ENCODE peak calls at places on chromosomes 11 and 22, in eight cellular contexts. D is hepatocyte; C is aorta; I is CD8-positive, alpha-beta T cell; O is heart right ventricle; P is upper lobe of left lung; Z is CD8-positive, alpha-beta memory T cell; Y is IMR-90. W is an unnamed sample.

GRCh38 chr22:18157714-18158028 is 7.7 kb downstream of the USP18 start:
- DNase-seq in D (no peak), Z (no peak), O (no peak), Y (no peak), P (no peak), C (no peak), I (no peak), W (no peak)

GRCh38 chr11:43955381-43956118 is 13.1 kb downstream of the C11orf96 start:
- DNase-seq in O (no peak), Y (peak; percentile 10), P (no peak), I (no peak), D (no peak), Z (no peak), C (no peak), W (no peak)

GRCh38 chr11:114195981-114196731 is 100.0 kb upstream of the NNMT start:
- DNase-seq in Y (no peak), P (no peak), O (no peak), I (no peak), C (no peak), D (peak; percentile 42), Z (no peak), W (no peak)

GRCh38 chr11:45886816-45887520 is 1.5 kb downstream of the MAPK8IP1 start:
- DNase-seq in C (no peak), O (no peak), Y (no peak), I (no peak), Z (no peak), D (no peak), P (no peak), W (no peak)

GRCh38 chr11:9170450-9170849 is 79.1 kb upstream of the SCUBE2 start:
- DNase-seq in D (peak; percentile 11), O (no peak), Z (no peak), I (no peak), Y (peak; percentile 82), P (no peak), C (no peak), W (no peak)

GRCh38 chr11:126138636-126139540 is 72.6 kb downstream of the RPUSD4 start:
- DNase-seq in O (no peak), Y (no peak), D (no peak), P (no peak), I (no peak), Z (no peak), C (no peak), W (no peak)

GRCh38 chr22:17446704-17447103 is 77.4 kb downstream of the CECR2 start:
- DNase-seq in O (no peak), Y (no peak), C (no peak), I (no peak), P (no peak), Z (no peak), D (no peak), W (no peak)

GRCh38 chr11:70270104-70270876 is at the start of gene PPFIA1:
- DNase-seq in Z (peak; percentile 94), D (peak; percentile 99), Y (peak; percentile 91), I (peak; percentile 98), O (peak; percentile 95), P (peak; percentile 99), C (peak; percentile 97), W (peak; percentile 95)

GRCh38 chr11:112961146-112961668 is at the start of gene NCAM1:
- DNase-seq in Z (no peak), Y (peak; percentile 23), D (peak; percentile 83), I (no peak), P (peak; percentile 68), C (peak; percentile 59), O (peak; percentile 88), W (no peak)

GRCh38 chr22:22941831-22942510 is 54.4 kb downstream of the IGLL5 start:
- DNase-seq in P (no peak), C (no peak), O (peak; percentile 0), Z (no peak), D (no peak), Y (no peak), I (peak; percentile 47), W (no peak)

GRCh38 chr11:106585061-106585460 is 433.2 kb downstream of the GUCY1A2 start:
- DNase-seq in Z (no peak), O (no peak), I (no peak), C (no peak), Y (peak; percentile 51), D (peak; percentile 28), P (no peak), W (no peak)

GRCh38 chr22:46734830-46735453 is 3.1 kb downstream of the CERK start:
- DNase-seq in O (no peak), C (peak; percentile 65), Z (peak; percentile 69), D (peak; percentile 7), P (peak; percentile 75), Y (no peak), I (peak; percentile 85), W (no peak)

GRCh38 chr11:111633248-111633647 is 31.0 kb downstream of the SIK2 start:
- DNase-seq in C (no peak), O (no peak), Z (no peak), D (peak; percentile 8), P (no peak), I (no peak), Y (no peak), W (no peak)

GRCh38 chr11:95544095-95544795 is 245.3 kb downstream of the FAM76B start:
- DNase-seq in P (no peak), C (no peak), Y (peak; percentile 57), Z (no peak), D (no peak), O (no peak), I (no peak), W (no peak)

GRCh38 chr11:77046060-77046501 is 11.9 kb downstream of the B3GNT6 start:
- DNase-seq in O (no peak), D (peak; percentile 84), Z (peak; percentile 21), I (peak; percentile 75), C (no peak), Y (no peak), P (peak; percentile 94), W (no peak)
- H3K4me3 ChIP-seq in O (no peak overlapping the region), D (no peak overlapping the region), Z (no peak overlapping the region), I (no peak overlapping the region), C (no peak overlapping the region), Y (peak overlapping the region; percentile 23), P (no peak overlapping the region), W (peak overlapping the region; percentile 12)

DNA sequence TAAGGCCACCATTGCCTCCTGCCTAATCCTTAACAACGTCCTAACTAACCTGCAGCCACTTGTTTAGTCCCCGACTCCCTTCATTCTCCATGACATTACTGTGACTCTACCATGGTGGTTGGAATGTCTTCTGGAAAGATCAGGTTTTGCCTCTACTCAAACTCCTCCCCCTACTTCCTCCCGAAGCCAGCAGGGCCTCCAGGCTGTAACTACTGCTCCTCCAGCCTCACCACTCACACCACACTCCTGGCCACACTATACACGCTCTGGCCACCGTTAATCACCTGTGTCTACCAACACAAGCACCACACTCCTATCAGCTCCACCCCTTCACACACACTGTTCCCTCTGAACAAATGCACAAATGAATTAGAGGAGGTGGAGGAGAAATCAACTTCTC is 69.2 kb downstream of the PACSIN2 start:
- DNase-seq in P (no peak), Y (no peak), O (no peak), Z (no peak), D (no peak), C (no peak), I (no peak), W (peak; percentile 45)
- H3K4me3 ChIP-seq in P (no peak overlapping the region), Y (no peak overlapping the region), O (no peak overlapping the region), Z (no peak overlapping the region), D (no peak overlapping the region), C (no peak overlapping the region), I (no peak overlapping the region), W (no peak overlapping the region)

DNA sequence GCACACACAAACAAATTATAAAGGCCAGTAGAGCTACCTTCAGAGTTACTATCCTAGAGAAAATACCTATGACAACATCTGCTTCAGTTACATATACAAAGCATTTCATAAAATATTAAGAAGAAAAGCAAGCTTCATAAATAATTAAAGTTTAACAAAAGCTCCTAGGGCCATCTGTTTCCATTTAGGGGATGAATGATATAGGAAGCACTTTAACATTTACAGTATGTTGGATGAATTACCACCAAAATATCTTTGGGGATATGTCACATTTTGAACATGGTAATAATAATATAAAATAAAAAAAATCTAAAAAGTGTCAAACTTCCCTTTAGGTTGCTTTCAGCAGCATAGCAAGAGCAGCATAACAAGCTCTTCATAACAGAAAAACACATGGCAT is 104.6 kb downstream of the ATG16L2 start:
- DNase-seq in D (no peak), P (no peak), I (no peak), C (no peak), Z (no peak), O (no peak), Y (peak; percentile 39), W (no peak)
- H3K4me3 ChIP-seq in D (no peak overlapping the region), P (no peak overlapping the region), I (no peak overlapping the region), C (no peak overlapping the region), Z (no peak overlapping the region), O (no peak overlapping the region), Y (no peak overlapping the region), W (no peak overlapping the region)

GRCh38 chr22:37454857-37455686 is 27.8 kb upstream of the ELFN2 start:
- DNase-seq in O (no peak), C (no peak), D (peak; percentile 89), I (no peak), P (no peak), Z (no peak), Y (peak; percentile 89), W (no peak)
- H3K4me3 ChIP-seq in O (no peak overlapping the region), C (no peak overlapping the region), D (no peak overlapping the region), I (no peak overlapping the region), P (no peak overlapping the region), Z (no peak overlapping the region), Y (no peak overlapping the region), W (no peak overlapping the region)